ENCODE peak calls at places on chromosome 1, in six cellular contexts. Q, J, S, A, M and P are unnamed samples.
A peak's percentile ranks its signal among the peaks of the same experiment; 100 is the strongest.

GRCh38 chr1:201470581-201470980 is 1.6 kb upstream of the PHLDA3 start:
- DNase-seq in J (no peak), M (no peak), S (no peak), Q (no peak), A (no peak), P (no peak)

GRCh38 chr1:81477704-81478103 is 323.0 kb upstream of the ADGRL2 start:
- DNase-seq in J (no peak), A (no peak), Q (no peak), M (no peak), S (no peak), P (no peak)

GRCh38 chr1:196660272-196660671 is 8.4 kb downstream of the CFH start:
- DNase-seq in S (no peak), A (no peak), J (no peak), M (no peak), Q (no peak), P (no peak)

GRCh38 chr1:33336580-33336979 is 15.7 kb upstream of the A3GALT2 start:
- DNase-seq in Q (no peak), A (no peak), M (no peak), S (no peak), J (no peak), P (no peak)

GRCh38 chr1:67850611-67851075 is 17.4 kb upstream of the GNG12 start:
- DNase-seq in S (peak; percentile 72), Q (peak; percentile 53), A (no peak), M (no peak), J (no peak), P (peak; percentile 56)

GRCh38 chr1:2795926-2796325 is 5.6 kb downstream of the TTC34 start:
- DNase-seq in M (no peak), A (no peak), J (no peak), Q (no peak), S (no peak), P (no peak)

GRCh38 chr1:241485554-241485992 is 34.0 kb downstream of the FH start:
- DNase-seq in M (no peak), Q (no peak), J (peak; percentile 11), A (no peak), S (no peak), P (peak; percentile 51)

GRCh38 chr1:111513410-111514020 is 10.1 kb upstream of the ADORA3 start:
- DNase-seq in A (no peak), J (no peak), Q (no peak), M (no peak), S (no peak), P (no peak)

GRCh38 chr1:3349161-3349967 is 105.1 kb upstream of the ARHGEF16 start:
- DNase-seq in J (no peak), M (peak; percentile 41), S (peak; percentile 82), A (no peak), Q (no peak), P (no peak)

GRCh38 chr1:14964698-14965055 is 188.9 kb upstream of the TMEM51 start:
- DNase-seq in S (no peak), A (no peak), M (no peak), Q (no peak), J (no peak), P (no peak)

GRCh38 chr1:91440845-91441244 is 36.2 kb upstream of the HFM1 start:
- DNase-seq in A (no peak), Q (no peak), J (no peak), M (no peak), S (no peak), P (peak; percentile 33)

GRCh38 chr1:202361224-202361623 is 12.7 kb downstream of the PPP1R12B start:
- DNase-seq in J (no peak), A (no peak), S (no peak), Q (no peak), M (no peak), P (no peak)

GRCh38 chr1:228500901-228501871 is 14.0 kb downstream of the RNF187 start:
- DNase-seq in M (peak; percentile 88), S (peak; percentile 78), J (peak; percentile 77), A (peak; percentile 84), Q (peak; percentile 54), P (peak; percentile 80)